ENCODE peak calls at places on chromosomes 11 and 22, in five cellular contexts. N is cardiac muscle cell, T is left ventricle myocardium inferior, O is lung, W is A549. R is an unnamed sample.

GRCh38 chr22:40046126-40046525 is 51.4 kb downstream of the FAM83F start:
- DNase-seq in O (no peak), W (no peak), T (no peak), N (no peak), R (no peak)

GRCh38 chr11:13685461-13686108 is 17.1 kb downstream of the FAR1 start:
- DNase-seq in N (no peak), W (no peak), T (no peak), O (no peak), R (no peak)

GRCh38 chr22:22984967-22985366 is 85.4 kb upstream of the GNAZ start:
- DNase-seq in W (no peak), N (no peak), T (no peak), O (no peak), R (no peak)

GRCh38 chr11:10407055-10407454 is 48.0 kb upstream of the AMPD3 start:
- DNase-seq in T (no peak), O (no peak), W (peak; percentile 74), N (no peak), R (peak; percentile 46)

GRCh38 chr11:120181446-120181992 is 29.3 kb upstream of the OAF start:
- DNase-seq in O (peak; percentile 25), W (no peak), N (no peak), T (no peak), R (peak; percentile 6)

GRCh38 chr11:134736251-134737072 is 324.4 kb upstream of the B3GAT1 start:
- DNase-seq in T (no peak), O (no peak), W (no peak), N (no peak), R (peak; percentile 10)

GRCh38 chr11:7098235-7098832 is 9.5 kb downstream of the RBMXL2 start:
- DNase-seq in N (peak; percentile 70), T (no peak), O (no peak), W (peak; percentile 60), R (no peak)

GRCh38 chr11:102186836-102187235 is 76.6 kb downstream of the YAP1 start:
- DNase-seq in W (no peak), T (no peak), O (no peak), N (peak; percentile 53), R (no peak)

GRCh38 chr22:44033287-44033686 is 9.2 kb downstream of the PARVB start:
- DNase-seq in T (no peak), W (no peak), N (no peak), O (no peak), R (no peak)

GRCh38 chr11:103110406-103110805 is 1.2 kb downstream of the DYNC2H1 start:
- DNase-seq in N (no peak), W (peak; percentile 12), T (no peak), O (no peak), R (no peak)

DNA sequence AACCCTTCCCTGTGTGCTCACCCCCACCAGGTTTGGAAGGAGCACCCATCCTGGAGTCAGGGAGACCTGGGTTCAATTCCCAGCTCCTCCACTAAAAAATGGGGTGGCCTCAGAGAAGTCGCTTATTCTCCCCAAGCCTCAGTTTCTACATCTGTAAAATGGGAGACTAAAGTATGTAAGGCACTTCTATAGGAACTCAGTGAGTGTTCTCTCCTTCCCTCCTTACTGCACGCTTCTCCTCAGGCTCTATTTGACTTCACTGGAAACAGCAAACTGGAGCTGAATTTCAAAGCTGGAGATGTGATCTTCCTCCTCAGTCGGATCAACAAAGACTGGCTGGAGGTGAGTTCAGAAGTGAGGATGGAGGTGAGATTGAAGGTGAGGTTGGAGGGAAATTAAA is 11.3 kb downstream of the NCF4 start:
- DNase-seq in O (no peak), W (no peak), N (no peak), T (no peak), R (no peak)
- H3K4me1 ChIP-seq in O (peaks cover 9% of the 10 kb centered on the region), W (peaks cover 4% of the 10 kb centered on the region), N (peaks cover 11% of the 10 kb centered on the region), T (peaks cover 13% of the 10 kb centered on the region), R (peaks cover 12% of the 10 kb centered on the region)

GRCh38 chr11:55920537-55920936 is 6.2 kb upstream of the OR5W2 start:
- DNase-seq in T (no peak), O (no peak), N (no peak), W (no peak), R (no peak)
- H3K9me3 ChIP-seq in T (peaks cover 2% of the 10 kb centered on the region), O (peaks cover 2% of the 10 kb centered on the region), N (no peaks in the 10 kb centered on the region), W (no peaks in the 10 kb centered on the region), R (no peaks in the 10 kb centered on the region)

GRCh38 chr11:8717544-8717875 is 34.9 kb downstream of the RPL27A start:
- DNase-seq in N (no peak), W (no peak), O (no peak), T (no peak), R (no peak)

GRCh38 chr11:8719260-8720190 is 36.9 kb downstream of the RPL27A start:
- DNase-seq in T (peak; percentile 57), W (peak; percentile 70), N (no peak), O (no peak), R (peak; percentile 82)

GRCh38 chr11:8720376-8720775 is 37.8 kb downstream of the RPL27A start:
- DNase-seq in N (no peak), T (no peak), O (no peak), W (no peak), R (no peak)

GRCh38 chr11:8715501-8715900 is 32.9 kb downstream of the RPL27A start:
- DNase-seq in T (no peak), W (no peak), O (no peak), N (no peak), R (no peak)

GRCh38 chr11:8717876-8718753 is 35.5 kb downstream of the RPL27A start:
- DNase-seq in O (peak; percentile 67), N (no peak), W (peak; percentile 56), T (peak; percentile 45), R (peak; percentile 81)
- H3K4me1 ChIP-seq in O (peaks cover 44% of the 10 kb centered on the region), N (no peaks in the 10 kb centered on the region), W (peaks cover 57% of the 10 kb centered on the region), T (peaks cover 97% of the 10 kb centered on the region), R (peaks cover 69% of the 10 kb centered on the region)

DNA sequence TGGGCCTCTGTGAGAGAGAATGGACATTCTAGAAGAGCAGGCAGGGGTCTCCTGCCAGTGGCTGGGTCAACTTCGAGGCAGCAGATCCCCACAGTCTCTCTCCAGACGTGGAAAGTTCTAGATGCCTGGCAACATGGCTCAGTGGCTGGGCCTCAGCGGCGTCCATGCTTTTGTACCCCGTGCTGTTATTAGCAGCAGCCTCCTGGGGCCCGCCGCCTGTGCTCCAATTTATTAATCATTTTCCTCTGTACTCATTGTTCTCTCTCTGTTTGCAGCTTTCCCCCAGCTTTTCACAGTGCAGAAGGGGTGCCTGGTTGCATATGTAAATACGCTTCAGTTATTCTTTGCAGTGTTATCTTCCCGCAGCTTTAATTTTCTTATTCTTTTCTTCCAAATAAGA is 515.1 kb downstream of the TBC1D22A start:
- DNase-seq in O (no peak), W (no peak), T (no peak), N (no peak), R (no peak)
- H3K9me3 ChIP-seq in O (no peaks in the 10 kb centered on the region), W (no peaks in the 10 kb centered on the region), T (no peaks in the 10 kb centered on the region), N (no peaks in the 10 kb centered on the region), R (no peaks in the 10 kb centered on the region)